ENCODE peak calls at places on chromosomes 4 and X, in nine cellular contexts. One of them, this sample, is unnamed.

GRCh38 chr4:835148-836002 is 9.4 kb upstream of the CPLX1 start:
- DNase-seq in fibroblast of mammary gland: no peak
- DNase-seq in cardiac fibroblast: no peak
- DNase-seq in esophagus squamous epithelium: no peak
- DNase-seq in stimulated activated CD8-positive, alpha-beta memory T cell treated with anti-CD3 and anti-CD28 coated beads, Interleukin-7, amount 100 ng/mL, for 24 hours: no peak
- DNase-seq in GM12865: no peak
- DNase-seq in B cell: no peak
- DNase-seq in T1000: no peak
- DNase-seq in NCI-H2081: peak; percentile 45
- DNase-seq in this sample: no peak

GRCh38 chrX:47831788-47832187 is 4.9 kb upstream of the ZNF81 start:
- DNase-seq in fibroblast of mammary gland: peak; percentile 35
- DNase-seq in cardiac fibroblast: peak; percentile 33
- DNase-seq in esophagus squamous epithelium: no peak
- DNase-seq in stimulated activated CD8-positive, alpha-beta memory T cell treated with anti-CD3 and anti-CD28 coated beads, Interleukin-7, amount 100 ng/mL, for 24 hours: no peak
- DNase-seq in GM12865: peak; percentile 66
- DNase-seq in B cell: peak; percentile 59
- DNase-seq in T1000: peak; percentile 6
- DNase-seq in NCI-H2081: peak; percentile 37
- DNase-seq in this sample: no peak

GRCh38 chrX:9471571-9471985 is 6.7 kb downstream of the TBL1X start:
- DNase-seq in fibroblast of mammary gland: no peak
- DNase-seq in cardiac fibroblast: no peak
- DNase-seq in esophagus squamous epithelium: no peak
- DNase-seq in stimulated activated CD8-positive, alpha-beta memory T cell treated with anti-CD3 and anti-CD28 coated beads, Interleukin-7, amount 100 ng/mL, for 24 hours: no peak
- DNase-seq in GM12865: no peak
- DNase-seq in B cell: no peak
- DNase-seq in T1000: no peak
- DNase-seq in NCI-H2081: no peak
- DNase-seq in this sample: no peak

GRCh38 chrX:30065226-30065625 is 150.1 kb upstream of the MAGEB2 start:
- DNase-seq in fibroblast of mammary gland: no peak
- DNase-seq in cardiac fibroblast: peak; percentile 41
- DNase-seq in esophagus squamous epithelium: no peak
- DNase-seq in stimulated activated CD8-positive, alpha-beta memory T cell treated with anti-CD3 and anti-CD28 coated beads, Interleukin-7, amount 100 ng/mL, for 24 hours: no peak
- DNase-seq in GM12865: no peak
- DNase-seq in B cell: no peak
- DNase-seq in T1000: no peak
- DNase-seq in NCI-H2081: no peak
- DNase-seq in this sample: no peak

GRCh38 chr4:145176641-145177432 is 3.6 kb downstream of the OTUD4 start:
- DNase-seq in fibroblast of mammary gland: no peak
- DNase-seq in cardiac fibroblast: no peak
- DNase-seq in esophagus squamous epithelium: no peak
- DNase-seq in stimulated activated CD8-positive, alpha-beta memory T cell treated with anti-CD3 and anti-CD28 coated beads, Interleukin-7, amount 100 ng/mL, for 24 hours: no peak
- DNase-seq in GM12865: peak; percentile 31
- DNase-seq in B cell: no peak
- DNase-seq in T1000: no peak
- DNase-seq in NCI-H2081: no peak
- DNase-seq in this sample: no peak

GRCh38 chrX:50081282-50081955 is 119.4 kb downstream of the AKAP4 start:
- DNase-seq in fibroblast of mammary gland: peak; percentile 13
- DNase-seq in cardiac fibroblast: peak; percentile 45
- DNase-seq in esophagus squamous epithelium: no peak
- DNase-seq in stimulated activated CD8-positive, alpha-beta memory T cell treated with anti-CD3 and anti-CD28 coated beads, Interleukin-7, amount 100 ng/mL, for 24 hours: no peak
- DNase-seq in GM12865: peak; percentile 29
- DNase-seq in B cell: no peak
- DNase-seq in T1000: no peak
- DNase-seq in NCI-H2081: no peak
- DNase-seq in this sample: peak; percentile 39

GRCh38 chrX:35890699-35891098 is 28.8 kb upstream of the CFAP47 start:
- DNase-seq in fibroblast of mammary gland: peak; percentile 31
- DNase-seq in cardiac fibroblast: peak; percentile 25
- DNase-seq in esophagus squamous epithelium: no peak
- DNase-seq in stimulated activated CD8-positive, alpha-beta memory T cell treated with anti-CD3 and anti-CD28 coated beads, Interleukin-7, amount 100 ng/mL, for 24 hours: no peak
- DNase-seq in GM12865: peak; percentile 21
- DNase-seq in B cell: no peak
- DNase-seq in T1000: no peak
- DNase-seq in NCI-H2081: peak; percentile 67
- DNase-seq in this sample: peak; percentile 33

GRCh38 chr4:9947168-9948062 is 73.9 kb downstream of the SLC2A9 start:
- DNase-seq in fibroblast of mammary gland: no peak
- DNase-seq in cardiac fibroblast: no peak
- DNase-seq in esophagus squamous epithelium: no peak
- DNase-seq in stimulated activated CD8-positive, alpha-beta memory T cell treated with anti-CD3 and anti-CD28 coated beads, Interleukin-7, amount 100 ng/mL, for 24 hours: no peak
- DNase-seq in GM12865: no peak
- DNase-seq in B cell: peak; percentile 13
- DNase-seq in T1000: no peak
- DNase-seq in NCI-H2081: no peak
- DNase-seq in this sample: no peak

GRCh38 chr4:150152764-150153163 is 74.5 kb downstream of the DCLK2 start:
- DNase-seq in fibroblast of mammary gland: peak; percentile 70
- DNase-seq in cardiac fibroblast: peak; percentile 69
- DNase-seq in esophagus squamous epithelium: no peak
- DNase-seq in stimulated activated CD8-positive, alpha-beta memory T cell treated with anti-CD3 and anti-CD28 coated beads, Interleukin-7, amount 100 ng/mL, for 24 hours: no peak
- DNase-seq in GM12865: no peak
- DNase-seq in B cell: no peak
- DNase-seq in T1000: no peak
- DNase-seq in NCI-H2081: no peak
- DNase-seq in this sample: no peak

GRCh38 chrX:11151799-11152591 is 40.9 kb downstream of the HCCS start:
- DNase-seq in fibroblast of mammary gland: no peak
- DNase-seq in cardiac fibroblast: no peak
- DNase-seq in esophagus squamous epithelium: no peak
- DNase-seq in stimulated activated CD8-positive, alpha-beta memory T cell treated with anti-CD3 and anti-CD28 coated beads, Interleukin-7, amount 100 ng/mL, for 24 hours: no peak
- DNase-seq in GM12865: no peak
- DNase-seq in B cell: no peak
- DNase-seq in T1000: no peak
- DNase-seq in NCI-H2081: peak; percentile 24
- DNase-seq in this sample: no peak

GRCh38 chrX:22575161-22575845 is 302.6 kb downstream of the CBLL2 start:
- DNase-seq in fibroblast of mammary gland: peak; percentile 49
- DNase-seq in cardiac fibroblast: peak; percentile 5
- DNase-seq in esophagus squamous epithelium: no peak
- DNase-seq in stimulated activated CD8-positive, alpha-beta memory T cell treated with anti-CD3 and anti-CD28 coated beads, Interleukin-7, amount 100 ng/mL, for 24 hours: no peak
- DNase-seq in GM12865: no peak
- DNase-seq in B cell: no peak
- DNase-seq in T1000: no peak
- DNase-seq in NCI-H2081: no peak
- DNase-seq in this sample: no peak

GRCh38 chrX:1059576-1060561 is 152.6 kb downstream of the CRLF2 start:
- DNase-seq in fibroblast of mammary gland: no peak
- DNase-seq in cardiac fibroblast: no peak
- DNase-seq in esophagus squamous epithelium: no peak
- DNase-seq in stimulated activated CD8-positive, alpha-beta memory T cell treated with anti-CD3 and anti-CD28 coated beads, Interleukin-7, amount 100 ng/mL, for 24 hours: no peak
- DNase-seq in GM12865: no peak
- DNase-seq in B cell: no peak
- DNase-seq in T1000: no peak
- DNase-seq in NCI-H2081: no peak
- DNase-seq in this sample: no peak

GRCh38 chr4:183599690-183600089 is 59.3 kb downstream of the RWDD4 start:
- DNase-seq in fibroblast of mammary gland: peak; percentile 29
- DNase-seq in cardiac fibroblast: no peak
- DNase-seq in esophagus squamous epithelium: no peak
- DNase-seq in stimulated activated CD8-positive, alpha-beta memory T cell treated with anti-CD3 and anti-CD28 coated beads, Interleukin-7, amount 100 ng/mL, for 24 hours: no peak
- DNase-seq in GM12865: peak; percentile 21
- DNase-seq in B cell: no peak
- DNase-seq in T1000: no peak
- DNase-seq in NCI-H2081: no peak
- DNase-seq in this sample: no peak

GRCh38 chrX:115582871-115583729 is 22.1 kb downstream of the PLS3 start:
- DNase-seq in fibroblast of mammary gland: peak; percentile 66
- DNase-seq in cardiac fibroblast: peak; percentile 29
- DNase-seq in esophagus squamous epithelium: no peak
- DNase-seq in stimulated activated CD8-positive, alpha-beta memory T cell treated with anti-CD3 and anti-CD28 coated beads, Interleukin-7, amount 100 ng/mL, for 24 hours: no peak
- DNase-seq in GM12865: no peak
- DNase-seq in B cell: no peak
- DNase-seq in T1000: no peak
- DNase-seq in NCI-H2081: no peak
- DNase-seq in this sample: no peak

GRCh38 chrX:37315511-37316248 is 33.5 kb upstream of the PRRG1 start:
- DNase-seq in fibroblast of mammary gland: no peak
- DNase-seq in cardiac fibroblast: no peak
- DNase-seq in esophagus squamous epithelium: no peak
- DNase-seq in stimulated activated CD8-positive, alpha-beta memory T cell treated with anti-CD3 and anti-CD28 coated beads, Interleukin-7, amount 100 ng/mL, for 24 hours: no peak
- DNase-seq in GM12865: no peak
- DNase-seq in B cell: no peak
- DNase-seq in T1000: no peak
- DNase-seq in NCI-H2081: no peak
- DNase-seq in this sample: no peak

GRCh38 chr4:74109894-74110605 is 11.1 kb upstream of the CXCL2 start:
- DNase-seq in fibroblast of mammary gland: peak; percentile 98
- DNase-seq in cardiac fibroblast: peak; percentile 84
- DNase-seq in esophagus squamous epithelium: no peak
- DNase-seq in stimulated activated CD8-positive, alpha-beta memory T cell treated with anti-CD3 and anti-CD28 coated beads, Interleukin-7, amount 100 ng/mL, for 24 hours: no peak
- DNase-seq in GM12865: no peak
- DNase-seq in B cell: no peak
- DNase-seq in T1000: peak; percentile 58
- DNase-seq in NCI-H2081: no peak
- DNase-seq in this sample: no peak

GRCh38 chr4:24930136-24930535 is 17.3 kb upstream of the CCDC149 start:
- DNase-seq in fibroblast of mammary gland: peak; percentile 43
- DNase-seq in cardiac fibroblast: no peak
- DNase-seq in esophagus squamous epithelium: no peak
- DNase-seq in stimulated activated CD8-positive, alpha-beta memory T cell treated with anti-CD3 and anti-CD28 coated beads, Interleukin-7, amount 100 ng/mL, for 24 hours: no peak
- DNase-seq in GM12865: no peak
- DNase-seq in B cell: no peak
- DNase-seq in T1000: no peak
- DNase-seq in NCI-H2081: no peak
- DNase-seq in this sample: no peak

GRCh38 chrX:73206366-73206765 is 8.3 kb downstream of the NAP1L2 start:
- DNase-seq in fibroblast of mammary gland: no peak
- DNase-seq in cardiac fibroblast: no peak
- DNase-seq in esophagus squamous epithelium: no peak
- DNase-seq in stimulated activated CD8-positive, alpha-beta memory T cell treated with anti-CD3 and anti-CD28 coated beads, Interleukin-7, amount 100 ng/mL, for 24 hours: no peak
- DNase-seq in GM12865: no peak
- DNase-seq in B cell: no peak
- DNase-seq in T1000: no peak
- DNase-seq in NCI-H2081: no peak
- DNase-seq in this sample: no peak

GRCh38 chr4:1038948-1039492 is 27.6 kb downstream of the FGFRL1 start:
- DNase-seq in fibroblast of mammary gland: no peak
- DNase-seq in cardiac fibroblast: no peak
- DNase-seq in esophagus squamous epithelium: no peak
- DNase-seq in stimulated activated CD8-positive, alpha-beta memory T cell treated with anti-CD3 and anti-CD28 coated beads, Interleukin-7, amount 100 ng/mL, for 24 hours: no peak
- DNase-seq in GM12865: no peak
- DNase-seq in B cell: no peak
- DNase-seq in T1000: no peak
- DNase-seq in NCI-H2081: no peak
- DNase-seq in this sample: no peak

GRCh38 chr4:4332529-4332928 is 42.5 kb downstream of the ZBTB49 start:
- DNase-seq in fibroblast of mammary gland: no peak
- DNase-seq in cardiac fibroblast: no peak
- DNase-seq in esophagus squamous epithelium: no peak
- DNase-seq in stimulated activated CD8-positive, alpha-beta memory T cell treated with anti-CD3 and anti-CD28 coated beads, Interleukin-7, amount 100 ng/mL, for 24 hours: no peak
- DNase-seq in GM12865: peak; percentile 17
- DNase-seq in B cell: no peak
- DNase-seq in T1000: no peak
- DNase-seq in NCI-H2081: no peak
- DNase-seq in this sample: no peak

GRCh38 chr4:141352775-141353544 is 132.3 kb downstream of the ZNF330 start:
- DNase-seq in fibroblast of mammary gland: peak; percentile 48
- DNase-seq in cardiac fibroblast: peak; percentile 89
- DNase-seq in esophagus squamous epithelium: no peak
- DNase-seq in stimulated activated CD8-positive, alpha-beta memory T cell treated with anti-CD3 and anti-CD28 coated beads, Interleukin-7, amount 100 ng/mL, for 24 hours: no peak
- DNase-seq in GM12865: no peak
- DNase-seq in B cell: no peak
- DNase-seq in T1000: no peak
- DNase-seq in NCI-H2081: no peak
- DNase-seq in this sample: no peak

GRCh38 chr4:75644095-75644494 is 13.8 kb upstream of the CDKL2 start:
- DNase-seq in fibroblast of mammary gland: no peak
- DNase-seq in cardiac fibroblast: no peak
- DNase-seq in esophagus squamous epithelium: no peak
- DNase-seq in stimulated activated CD8-positive, alpha-beta memory T cell treated with anti-CD3 and anti-CD28 coated beads, Interleukin-7, amount 100 ng/mL, for 24 hours: no peak
- DNase-seq in GM12865: no peak
- DNase-seq in B cell: no peak
- DNase-seq in T1000: no peak
- DNase-seq in NCI-H2081: no peak
- DNase-seq in this sample: no peak

GRCh38 chr4:2932951-2933565 is 30.1 kb downstream of the NOP14 start:
- DNase-seq in fibroblast of mammary gland: no peak
- DNase-seq in cardiac fibroblast: no peak
- DNase-seq in esophagus squamous epithelium: no peak
- DNase-seq in stimulated activated CD8-positive, alpha-beta memory T cell treated with anti-CD3 and anti-CD28 coated beads, Interleukin-7, amount 100 ng/mL, for 24 hours: no peak
- DNase-seq in GM12865: peak; percentile 67
- DNase-seq in B cell: no peak
- DNase-seq in T1000: no peak
- DNase-seq in NCI-H2081: no peak
- DNase-seq in this sample: no peak

GRCh38 chr4:133592591-133592990 is 443.5 kb downstream of the PCDH10 start:
- DNase-seq in fibroblast of mammary gland: no peak
- DNase-seq in cardiac fibroblast: no peak
- DNase-seq in esophagus squamous epithelium: no peak
- DNase-seq in stimulated activated CD8-positive, alpha-beta memory T cell treated with anti-CD3 and anti-CD28 coated beads, Interleukin-7, amount 100 ng/mL, for 24 hours: no peak
- DNase-seq in GM12865: no peak
- DNase-seq in B cell: no peak
- DNase-seq in T1000: no peak
- DNase-seq in NCI-H2081: no peak
- DNase-seq in this sample: no peak

GRCh38 chr4:72933029-72933428 is 136.5 kb downstream of the COX18 start:
- DNase-seq in fibroblast of mammary gland: no peak
- DNase-seq in cardiac fibroblast: no peak
- DNase-seq in esophagus squamous epithelium: no peak
- DNase-seq in stimulated activated CD8-positive, alpha-beta memory T cell treated with anti-CD3 and anti-CD28 coated beads, Interleukin-7, amount 100 ng/mL, for 24 hours: no peak
- DNase-seq in GM12865: no peak
- DNase-seq in B cell: no peak
- DNase-seq in T1000: no peak
- DNase-seq in NCI-H2081: no peak
- DNase-seq in this sample: no peak

GRCh38 chr4:163649557-163650091 is 155.1 kb downstream of the TMA16 start:
- DNase-seq in fibroblast of mammary gland: no peak
- DNase-seq in cardiac fibroblast: no peak
- DNase-seq in esophagus squamous epithelium: no peak
- DNase-seq in stimulated activated CD8-positive, alpha-beta memory T cell treated with anti-CD3 and anti-CD28 coated beads, Interleukin-7, amount 100 ng/mL, for 24 hours: no peak
- DNase-seq in GM12865: no peak
- DNase-seq in B cell: no peak
- DNase-seq in T1000: no peak
- DNase-seq in NCI-H2081: no peak
- DNase-seq in this sample: no peak

This sample was measured in globus pallidus.